ENCODE peak calls at places on chromosomes 4 and X, in seven cellular contexts. J, H, G, P, C, M and B are unnamed samples.

GRCh38 chr4:104064650-104065577 is 345.1 kb upstream of the TACR3 start:
- DNase-seq in J (peak; percentile 55), P (peak; percentile 35), M (no peak), G (peak; percentile 64), H (no peak), C (peak; percentile 65), B (peak; percentile 2)

GRCh38 chrX:123422875-123423274 is 238.8 kb downstream of the GRIA3 start:
- DNase-seq in M (no peak), C (peak; percentile 3), J (peak; percentile 3), P (no peak), G (peak; percentile 19), H (no peak), B (no peak)

GRCh38 chr4:119626420-119626819 is 2.2 kb downstream of the PDE5A start:
- DNase-seq in H (no peak), C (no peak), M (no peak), J (no peak), G (peak; percentile 34), P (no peak), B (no peak)

GRCh38 chr4:6366581-6366980 is 96.9 kb downstream of the WFS1 start:
- DNase-seq in C (no peak), J (no peak), M (no peak), H (no peak), P (no peak), G (no peak), B (no peak)

GRCh38 chrX:6989858-6990257 is 157.7 kb upstream of the STS start:
- DNase-seq in G (no peak), H (no peak), J (no peak), C (no peak), M (no peak), P (no peak), B (no peak)

GRCh38 chrX:3815896-3816664 is 102.6 kb upstream of the PRKX start:
- DNase-seq in J (peak; percentile 51), M (no peak), G (peak; percentile 34), P (peak; percentile 54), C (peak; percentile 15), H (peak; percentile 20), B (peak; percentile 10)

GRCh38 chr4:76738081-76738931 is 159.6 kb downstream of the SOWAHB start:
- DNase-seq in P (peak; percentile 74), G (peak; percentile 91), H (no peak), M (no peak), C (no peak), J (no peak), B (peak; percentile 94)

GRCh38 chr4:145907363-145907762 is 31.3 kb downstream of the ZNF827 start:
- DNase-seq in M (no peak), G (no peak), H (no peak), P (no peak), C (peak; percentile 8), J (no peak), B (no peak)

GRCh38 chr4:86924805-86925204 is 10.0 kb upstream of the AFF1 start:
- DNase-seq in G (peak; percentile 79), C (no peak), P (no peak), M (no peak), J (no peak), H (no peak), B (peak; percentile 77)

GRCh38 chr4:3770323-3771166 is 4.4 kb downstream of the ADRA2C start:
- DNase-seq in C (no peak), J (no peak), H (no peak), M (no peak), G (no peak), P (no peak), B (no peak)

GRCh38 chr4:153782567-153782966 is 6.3 kb downstream of the SFRP2 start:
- DNase-seq in G (no peak), P (no peak), J (no peak), M (no peak), H (no peak), C (no peak), B (no peak)